ENCODE peak calls at places on chromosomes 16 and 17, in seven cellular contexts. O is prostate gland, M is stomach, J is transverse colon, C is H1, U is upper lobe of left lung, B is GM23338. D is an unnamed sample.

GRCh38 chr17:12821376-12821940 is 32.2 kb downstream of the ARHGAP44 start:
- DNase-seq in B (no peak), C (no peak), J (peak; percentile 49), O (peak; percentile 16), M (no peak), U (no peak), D (no peak)

GRCh38 chr17:56908061-56908542 is 5.7 kb downstream of the TRIM25 start:
- DNase-seq in B (no peak), J (peak; percentile 76), C (no peak), U (peak; percentile 76), O (no peak), M (peak; percentile 58), D (peak; percentile 83)

GRCh38 chr17:1413281-1413791 is 13.3 kb upstream of the YWHAE start:
- DNase-seq in C (no peak), U (no peak), B (no peak), M (peak; percentile 89), O (peak; percentile 7), J (peak; percentile 26), D (no peak)

GRCh38 chr17:8868529-8868951 is 1.1 kb upstream of the PIK3R6 start:
- DNase-seq in U (no peak), M (no peak), O (no peak), J (no peak), B (no peak), C (no peak), D (no peak)

GRCh38 chr17:17782425-17783120 is 54.2 kb downstream of the SREBF1 start:
- DNase-seq in B (peak; percentile 61), U (peak; percentile 85), O (no peak), M (peak; percentile 46), C (peak; percentile 77), J (no peak), D (no peak)

GRCh38 chr16:12193688-12194087 is 217.2 kb downstream of the SNX29 start:
- DNase-seq in C (no peak), U (no peak), M (no peak), O (no peak), B (no peak), J (no peak), D (no peak)

GRCh38 chr17:1067282-1067956 is 70.5 kb downstream of the TIMM22 start:
- DNase-seq in B (no peak), O (no peak), C (no peak), J (no peak), U (peak; percentile 86), M (peak; percentile 54), D (no peak)

GRCh38 chr17:30858556-30859250 is 26.9 kb downstream of the ATAD5 start:
- DNase-seq in M (no peak), J (no peak), U (no peak), C (no peak), B (no peak), O (no peak), D (no peak)

GRCh38 chr17:61737820-61738219 is 125.5 kb downstream of the BRIP1 start:
- DNase-seq in C (no peak), O (no peak), M (no peak), U (no peak), J (no peak), B (no peak), D (no peak)

GRCh38 chr16:24635900-24636610 is 93.4 kb upstream of the TNRC6A start:
- DNase-seq in B (no peak), M (peak; percentile 66), C (no peak), J (peak; percentile 66), O (peak; percentile 67), U (no peak), D (no peak)

GRCh38 chr16:47924950-47925349 is 230.8 kb downstream of the ABCC12 start:
- DNase-seq in M (no peak), J (no peak), U (no peak), C (no peak), O (no peak), B (no peak), D (no peak)

GRCh38 chr16:10656618-10657017 is 38.1 kb downstream of the TEKT5 start:
- DNase-seq in C (no peak), M (no peak), U (no peak), B (no peak), O (no peak), J (no peak), D (no peak)

GRCh38 chr16:24257965-24258364 is 1.8 kb downstream of the CACNG3 start:
- DNase-seq in U (no peak), J (no peak), C (no peak), M (no peak), B (peak; percentile 61), O (no peak), D (no peak)

GRCh38 chr16:84368327-84368996 is at the start of gene ATP2C2:
- DNase-seq in O (peak; percentile 78), M (peak; percentile 78), C (peak; percentile 93), J (peak; percentile 86), U (peak; percentile 94), B (peak; percentile 93), D (no peak)

GRCh38 chr17:18324140-18325049 is 9.3 kb downstream of the SMCR8 start:
- DNase-seq in U (no peak), O (no peak), B (peak; percentile 40), M (no peak), C (no peak), J (no peak), D (no peak)

GRCh38 chr16:77221482-77221881 is 22.3 kb downstream of the SYCE1L start:
- DNase-seq in U (no peak), C (no peak), B (no peak), M (no peak), O (no peak), J (no peak), D (no peak)

GRCh38 chr16:82888616-82889015 is 261.8 kb downstream of the CDH13 start:
- DNase-seq in J (no peak), U (no peak), O (peak; percentile 20), M (no peak), B (no peak), C (no peak), D (no peak)

GRCh38 chr17:69819316-69820087 is 255.5 kb upstream of the KCNJ16 start:
- DNase-seq in J (no peak), B (no peak), U (no peak), M (no peak), C (no peak), O (no peak), D (no peak)

GRCh38 chr17:70098030-70098429 is 23.0 kb downstream of the KCNJ16 start:
- DNase-seq in M (no peak), O (no peak), C (no peak), J (no peak), B (no peak), U (no peak), D (no peak)

GRCh38 chr17:45432405-45433113 is at the start of gene ARHGAP27:
- DNase-seq in O (no peak), B (peak; percentile 78), J (peak; percentile 82), C (peak; percentile 76), U (peak; percentile 89), M (peak; percentile 54), D (peak; percentile 73)

GRCh38 chr17:60604686-60605334 is 4.8 kb downstream of the PPM1D start:
- DNase-seq in M (no peak), U (no peak), O (no peak), B (no peak), C (peak; percentile 23), J (no peak), D (no peak)

GRCh38 chr16:56610609-56611111 is 2.3 kb downstream of the MT2A start:
- DNase-seq in M (no peak), C (no peak), B (no peak), O (no peak), U (no peak), J (no peak), D (no peak)

GRCh38 chr16:2950773-2951172 is 13.3 kb upstream of the KREMEN2 start:
- DNase-seq in M (no peak), U (no peak), O (no peak), J (no peak), C (no peak), B (no peak), D (no peak)

GRCh38 chr16:18062713-18063112 is 273.8 kb downstream of the NPIPA8 start:
- DNase-seq in U (no peak), B (peak; percentile 54), O (no peak), M (no peak), J (no peak), C (peak; percentile 51), D (no peak)

GRCh38 chr17:78495634-78496033 is 81.6 kb downstream of the DNAH17 start:
- DNase-seq in M (no peak), U (peak; percentile 51), O (no peak), C (no peak), J (no peak), B (no peak), D (no peak)

GRCh38 chr16:69089091-69089912 is 16.2 kb upstream of the HAS3 start:
- DNase-seq in M (peak; percentile 40), O (no peak), U (no peak), B (peak; percentile 75), C (no peak), J (no peak), D (peak; percentile 70)

GRCh38 chr17:41691031-41691777 is 2.5 kb downstream of the EIF1 start:
- DNase-seq in M (no peak), O (no peak), J (no peak), C (no peak), B (no peak), U (no peak), D (no peak)
- TF ChIP-seq POLR2AphosphoS5 in M (peak; percentile 34), O (no peak), J (no peak), C (peak; percentile 75), B (no peak), U (no peak), D (peak; percentile 33)

GRCh38 chr16:4612474-4612931 is 2.2 kb downstream of the UBALD1 start:
- DNase-seq in M (no peak), C (peak; percentile 76), U (no peak), B (peak; percentile 86), O (no peak), J (no peak), D (no peak)
- TF ChIP-seq CTCF in M (no peak), C (no peak), U (no peak), B (peak; percentile 48), O (no peak), J (no peak), D (no peak)

GRCh38 chr17:55749985-55750384 is 866 bp upstream of the PCTP start:
- DNase-seq in B (no peak), U (no peak), C (no peak), M (no peak), O (no peak), J (no peak), D (no peak)

GRCh38 chr17:55751720-55752250 is 934 bp downstream of the PCTP start:
- DNase-seq in J (no peak), O (no peak), B (peak; percentile 7), U (no peak), C (no peak), M (no peak), D (no peak)

GRCh38 chr17:55747209-55747608 is 3.6 kb upstream of the PCTP start:
- DNase-seq in C (no peak), O (no peak), B (no peak), M (no peak), J (no peak), U (no peak), D (no peak)

GRCh38 chr17:55746466-55746865 is 4.4 kb upstream of the PCTP start:
- DNase-seq in B (no peak), C (no peak), J (no peak), M (no peak), U (no peak), O (no peak), D (no peak)

GRCh38 chr17:55750750-55751641 is at the start of gene PCTP:
- DNase-seq in B (peak; percentile 96), C (peak; percentile 96), U (peak; percentile 96), J (peak; percentile 96), M (peak; percentile 92), O (peak; percentile 76), D (peak; percentile 92)
- TF ChIP-seq POLR2AphosphoS5 in B (peak; percentile 76), C (peak; percentile 57), U (peak; percentile 77), J (peak; percentile 94), M (peak; percentile 93), O (peak; percentile 79), D (peak; percentile 49)

GRCh38 chr17:3695723-3696411 is at the start of gene P2RX5:
- DNase-seq in O (no peak), J (peak; percentile 57), C (peak; percentile 79), B (peak; percentile 75), U (peak; percentile 92), M (no peak), D (peak; percentile 38)
- TF ChIP-seq CTCF in O (no peak), J (no peak), C (no peak), B (no peak), U (no peak), M (no peak), D (no peak)